ENCODE peak calls at places on chromosomes 2 and 18, in five cellular contexts. W is endothelial cell of umbilical vein, G is neural progenitor cell, M is PC-3, Q is fibroblast of lung. I is an unnamed sample.

GRCh38 chr18:79365701-79366100 is 30.0 kb upstream of the NFATC1 start:
- DNase-seq in W (no peak), G (no peak), M (no peak), Q (peak; percentile 77), I (no peak)

GRCh38 chr2:240220371-240220770 is 79.9 kb upstream of the OTOS start:
- DNase-seq in W (no peak), G (no peak), M (peak; percentile 29), Q (peak; percentile 78), I (no peak)

GRCh38 chr18:55224086-55224625 is 264.9 kb upstream of the CCDC68 start:
- DNase-seq in W (no peak), G (no peak), M (no peak), Q (peak; percentile 33), I (no peak)

GRCh38 chr18:74066018-74066417 is 81.6 kb downstream of the FBXO15 start:
- DNase-seq in W (no peak), G (no peak), M (no peak), Q (no peak), I (no peak)

GRCh38 chr18:69895081-69896047 is 52.3 kb downstream of the CD226 start:
- DNase-seq in W (no peak), G (no peak), M (no peak), Q (no peak), I (no peak)

GRCh38 chr18:14970027-14970426 is 222.1 kb downstream of the ANKRD30B start:
- DNase-seq in W (no peak), G (no peak), M (peak; percentile 93), Q (no peak), I (no peak)

GRCh38 chr2:167708998-167709397 is 538.4 kb downstream of the STK39 start:
- DNase-seq in W (no peak), G (no peak), M (no peak), Q (no peak), I (no peak)

GRCh38 chr18:59123588-59124369 is 15.9 kb upstream of the SEC11C start:
- DNase-seq in W (no peak), G (no peak), M (peak; percentile 66), Q (peak; percentile 97), I (no peak)

GRCh38 chr18:79809482-79810192 is 11.9 kb downstream of the KCNG2 start:
- DNase-seq in W (no peak), G (no peak), M (no peak), Q (no peak), I (no peak)

GRCh38 chr2:119253760-119254600 is 30.3 kb downstream of the STEAP3 start:
- DNase-seq in W (no peak), G (no peak), M (no peak), Q (no peak), I (no peak)

GRCh38 chr18:79789901-79790885 is 7.5 kb upstream of the KCNG2 start:
- DNase-seq in W (no peak), G (no peak), M (no peak), Q (no peak), I (no peak)

GRCh38 chr2:142234701-142235100 is 103.9 kb upstream of the LRP1B start:
- DNase-seq in W (no peak), G (no peak), M (no peak), Q (peak; percentile 3), I (no peak)

GRCh38 chr2:59490994-59491393 is 1062.5 kb downstream of the BCL11A start:
- DNase-seq in W (no peak), G (no peak), M (no peak), Q (no peak), I (no peak)

GRCh38 chr2:12720181-12720580 is 3.4 kb downstream of the TRIB2 start:
- DNase-seq in W (peak; percentile 42), G (peak; percentile 14), M (no peak), Q (peak; percentile 40), I (no peak)

GRCh38 chr2:119333360-119333759 is 33.3 kb downstream of the C2orf76 start:
- DNase-seq in W (no peak), G (no peak), M (peak; percentile 12), Q (no peak), I (no peak)

GRCh38 chr2:185477452-185477851 is 261.2 kb upstream of the FSIP2 start:
- DNase-seq in W (no peak), G (no peak), M (peak; percentile 37), Q (peak; percentile 16), I (no peak)

GRCh38 chr2:36667931-36668330 is 28.6 kb upstream of the VIT start:
- DNase-seq in W (peak; percentile 36), G (peak; percentile 82), M (no peak), Q (no peak), I (no peak)

GRCh38 chr2:238523158-238524110 is 96.7 kb downstream of the ASB1 start:
- DNase-seq in W (no peak), G (peak; percentile 72), M (no peak), Q (peak; percentile 39), I (no peak)

GRCh38 chr18:54957987-54958386 is 1.3 kb downstream of the CCDC68 start:
- DNase-seq in W (no peak), G (no peak), M (peak; percentile 34), Q (peak; percentile 13), I (no peak)

GRCh38 chr2:101696272-101697123 is 1.0 kb upstream of the MAP4K4 start:
- DNase-seq in W (peak; percentile 11), G (no peak), M (peak; percentile 51), Q (no peak), I (no peak)

GRCh38 chr2:144320491-144320890 is 199.4 kb downstream of the ZEB2 start:
- DNase-seq in W (peak; percentile 60), G (no peak), M (peak; percentile 78), Q (peak; percentile 61), I (peak; percentile 49)

GRCh38 chr2:144322379-144322778 is 197.5 kb downstream of the ZEB2 start:
- DNase-seq in W (no peak), G (no peak), M (no peak), Q (no peak), I (no peak)

DNA sequence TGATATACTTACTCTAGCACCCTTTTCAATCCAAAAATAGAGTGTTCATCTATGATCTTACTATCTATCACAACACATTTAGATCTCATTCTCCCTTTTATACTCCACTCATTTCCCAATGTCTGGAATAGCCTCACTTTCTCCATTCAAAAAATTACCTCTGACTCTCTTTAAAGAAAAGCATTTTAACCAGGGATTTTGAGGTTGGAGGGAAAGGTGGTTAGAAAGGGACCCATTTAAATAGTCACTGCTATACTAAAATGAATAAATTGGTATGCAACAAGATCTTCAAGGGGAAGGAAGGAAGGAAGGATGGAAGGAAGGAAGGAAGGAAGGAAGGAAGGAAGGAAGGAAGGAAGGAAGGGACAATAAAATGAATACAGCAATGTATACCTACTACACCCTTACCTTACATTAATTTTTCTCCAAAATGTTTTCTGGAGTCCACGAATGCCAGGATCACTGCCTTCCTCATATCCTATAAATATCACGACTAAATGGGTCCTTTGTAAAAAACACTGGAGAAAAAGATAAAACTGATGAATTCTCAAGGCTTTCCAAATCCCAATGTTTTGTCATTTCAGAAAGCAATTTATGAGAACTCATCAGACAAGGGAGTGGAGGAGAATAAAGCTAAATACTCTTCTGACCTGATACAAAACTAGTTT is 202.7 kb downstream of the ZEB2 start:
- DNase-seq in W (no peak), G (no peak), M (no peak), Q (no peak), I (no peak)
- H4K20me1 ChIP-seq in W (no peaks in the 10 kb centered on the region), G (no peaks in the 10 kb centered on the region), M (no peaks in the 10 kb centered on the region), Q (no peaks in the 10 kb centered on the region), I (no peaks in the 10 kb centered on the region)

GRCh38 chr2:241935314-241935713 is 65.8 kb downstream of the RTP5 start:
- DNase-seq in W (no peak), G (no peak), M (peak; percentile 69), Q (peak; percentile 56), I (no peak)

GRCh38 chr2:241931976-241932894 is 62.7 kb downstream of the RTP5 start:
- DNase-seq in W (no peak), G (no peak), M (no peak), Q (no peak), I (no peak)

GRCh38 chr2:241933175-241933911 is 63.8 kb downstream of the RTP5 start:
- DNase-seq in W (no peak), G (peak; percentile 43), M (peak; percentile 6), Q (peak; percentile 27), I (no peak)

GRCh38 chr2:241931084-241931975 is 61.8 kb downstream of the RTP5 start:
- DNase-seq in W (no peak), G (no peak), M (no peak), Q (no peak), I (no peak)

GRCh38 chr2:241932895-241933174 is 63.3 kb downstream of the RTP5 start:
- DNase-seq in W (no peak), G (no peak), M (no peak), Q (no peak), I (no peak)
- H3K4me3 ChIP-seq in W (no peak overlapping the region), G (no peak overlapping the region), M (no peak overlapping the region), Q (no peak overlapping the region), I (no peak overlapping the region)

DNA sequence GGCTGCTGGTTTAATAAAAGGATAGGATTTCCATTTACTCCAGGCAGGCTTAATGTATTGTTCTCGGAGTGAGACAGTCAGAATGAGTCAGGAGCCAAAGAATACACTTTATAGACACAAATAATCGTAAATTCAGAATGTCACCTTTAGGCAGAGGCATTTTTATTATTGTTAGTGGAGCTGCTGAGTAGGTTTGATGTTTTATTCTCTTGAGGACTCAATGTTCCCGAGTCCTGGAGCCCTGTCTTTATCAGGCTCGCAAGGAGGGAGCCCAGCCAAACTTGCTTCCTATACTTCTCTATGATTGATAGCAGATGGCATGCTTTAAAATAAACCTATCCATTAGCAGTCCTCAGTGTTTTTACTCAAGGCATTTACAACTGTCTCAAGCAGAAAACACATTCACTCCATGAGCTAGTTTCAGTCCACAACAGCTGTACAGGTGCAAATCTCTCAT is 492.3 kb upstream of the ZEB2 start:
- DNase-seq in W (peak; percentile 91), G (peak; percentile 9), M (peak; percentile 92), Q (peak; percentile 22), I (no peak)
- TF ChIP-seq CTCF in W (no peak), G (no peak), M (no peak), Q (no peak), I (no peak)

GRCh38 chr2:150484006-150484405 is 3.5 kb downstream of the RND3 start:
- DNase-seq in W (peak; percentile 48), G (no peak), M (peak; percentile 79), Q (no peak), I (no peak)
- H4K20me1 ChIP-seq in W (peaks cover 14% of the 10 kb centered on the region), G (no peaks in the 10 kb centered on the region), M (peaks cover 53% of the 10 kb centered on the region), Q (no peaks in the 10 kb centered on the region), I (no peaks in the 10 kb centered on the region)

DNA sequence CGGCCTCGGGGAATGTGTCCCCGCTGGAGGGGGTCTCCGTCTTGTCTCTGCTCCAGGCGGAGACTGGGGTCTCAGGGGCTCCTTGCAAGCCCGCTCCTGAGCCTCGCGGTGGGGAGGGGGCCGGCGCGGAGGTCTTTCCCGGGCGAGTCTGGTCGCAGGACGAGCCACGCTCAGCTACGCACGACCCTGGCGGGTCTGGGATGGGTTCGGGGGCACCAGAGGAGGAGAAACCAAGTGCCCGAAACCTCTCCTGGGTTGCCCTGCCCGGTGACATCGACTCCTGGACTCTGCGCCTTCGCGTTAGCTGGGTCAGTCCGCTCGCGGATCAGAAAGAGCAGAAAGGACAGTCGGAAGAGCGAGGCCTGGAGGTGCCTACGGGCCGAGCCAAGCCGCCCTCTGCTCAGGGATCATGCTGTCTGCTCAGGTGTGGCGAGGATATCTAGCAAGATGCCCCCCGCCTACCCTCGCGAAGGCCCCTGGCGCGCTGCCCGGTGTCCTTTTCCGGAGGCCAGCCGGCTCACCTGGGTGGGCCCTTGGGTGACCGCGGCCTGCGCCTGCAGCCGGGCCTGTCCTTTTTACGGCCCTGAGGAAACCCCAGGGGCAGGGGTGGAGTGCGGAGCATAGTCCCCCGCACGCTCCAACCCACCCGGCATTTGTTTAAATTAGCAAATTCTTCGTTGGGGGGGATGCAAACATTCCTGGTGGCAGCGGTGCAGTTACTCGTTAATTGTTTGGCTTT is 58.7 kb downstream of the SNORC start:
- DNase-seq in W (no peak), G (peak; percentile 59), M (no peak), Q (no peak), I (no peak)
- H3K4me3 ChIP-seq in W (peak overlapping the region; percentile 19), G (peak overlapping the region; percentile 64), M (peak overlapping the region; percentile 55), Q (no peak overlapping the region), I (no peak overlapping the region)

GRCh38 chr2:74762789-74763188 is 71.1 kb upstream of the HK2 start:
- DNase-seq in W (no peak), G (no peak), M (no peak), Q (no peak), I (peak; percentile 19)
- TF ChIP-seq CTCF in W (no peak), G (peak; percentile 39), M (peak; percentile 30), Q (no peak), I (peak; percentile 42)